ENCODE peak calls at places on chromosomes 5 and 9, in ten cellular contexts. One of them, this sample, is unnamed.

GRCh38 chr9:92887880-92888338 is 10.1 kb upstream of the ZNF484 start:
- DNase-seq in activated B cell treated with CpG ODN at 0.5 μM for 24 hours: no peak
- DNase-seq in left colon: no peak
- DNase-seq in brain microvascular endothelial cell: no peak
- DNase-seq in KBM-7: peak
- DNase-seq in activated CD8-positive, alpha-beta memory T cell treated with anti-CD3 and anti-CD28 coated beads, Interleukin-2, amount 10 ng/mL, durations not matched to agents 7 days and 5 days: peak
- DNase-seq in ACHN: no peak
- DNase-seq in MCF 10A: no peak
- DNase-seq in neural crest cell: no peak
- DNase-seq in substantia nigra: no peak
- DNase-seq in this sample: no peak

GRCh38 chr9:131405429-131405828 is 11.5 kb downstream of the PRRC2B start:
- DNase-seq in activated B cell treated with CpG ODN at 0.5 μM for 24 hours: no peak
- DNase-seq in left colon: no peak
- DNase-seq in brain microvascular endothelial cell: peak
- DNase-seq in KBM-7: no peak
- DNase-seq in activated CD8-positive, alpha-beta memory T cell treated with anti-CD3 and anti-CD28 coated beads, Interleukin-2, amount 10 ng/mL, durations not matched to agents 7 days and 5 days: no peak
- DNase-seq in ACHN: no peak
- DNase-seq in MCF 10A: no peak
- DNase-seq in neural crest cell: no peak
- DNase-seq in substantia nigra: no peak
- DNase-seq in this sample: no peak

GRCh38 chr9:133322701-133323100 is 13.3 kb downstream of the SURF6 start:
- DNase-seq in activated B cell treated with CpG ODN at 0.5 μM for 24 hours: no peak
- DNase-seq in left colon: no peak
- DNase-seq in brain microvascular endothelial cell: no peak
- DNase-seq in KBM-7: no peak
- DNase-seq in activated CD8-positive, alpha-beta memory T cell treated with anti-CD3 and anti-CD28 coated beads, Interleukin-2, amount 10 ng/mL, durations not matched to agents 7 days and 5 days: no peak
- DNase-seq in ACHN: no peak
- DNase-seq in MCF 10A: no peak
- DNase-seq in neural crest cell: no peak
- DNase-seq in substantia nigra: no peak
- DNase-seq in this sample: no peak

GRCh38 chr9:81871695-81872094 is 56.5 kb upstream of the SPATA31D4 start:
- DNase-seq in activated B cell treated with CpG ODN at 0.5 μM for 24 hours: no peak
- DNase-seq in left colon: no peak
- DNase-seq in brain microvascular endothelial cell: peak
- DNase-seq in KBM-7: no peak
- DNase-seq in activated CD8-positive, alpha-beta memory T cell treated with anti-CD3 and anti-CD28 coated beads, Interleukin-2, amount 10 ng/mL, durations not matched to agents 7 days and 5 days: no peak
- DNase-seq in ACHN: peak
- DNase-seq in MCF 10A: peak
- DNase-seq in neural crest cell: no peak
- DNase-seq in substantia nigra: no peak
- DNase-seq in this sample: peak

GRCh38 chr5:39195198-39195826 is 24.1 kb downstream of the FYB1 start:
- DNase-seq in activated B cell treated with CpG ODN at 0.5 μM for 24 hours: no peak
- DNase-seq in left colon: no peak
- DNase-seq in brain microvascular endothelial cell: no peak
- DNase-seq in KBM-7: no peak
- DNase-seq in activated CD8-positive, alpha-beta memory T cell treated with anti-CD3 and anti-CD28 coated beads, Interleukin-2, amount 10 ng/mL, durations not matched to agents 7 days and 5 days: no peak
- DNase-seq in ACHN: no peak
- DNase-seq in MCF 10A: no peak
- DNase-seq in neural crest cell: no peak
- DNase-seq in substantia nigra: no peak
- DNase-seq in this sample: no peak

GRCh38 chr9:98570055-98570454 is 138.7 kb downstream of the GABBR2 start:
- DNase-seq in activated B cell treated with CpG ODN at 0.5 μM for 24 hours: no peak
- DNase-seq in left colon: no peak
- DNase-seq in brain microvascular endothelial cell: no peak
- DNase-seq in KBM-7: no peak
- DNase-seq in activated CD8-positive, alpha-beta memory T cell treated with anti-CD3 and anti-CD28 coated beads, Interleukin-2, amount 10 ng/mL, durations not matched to agents 7 days and 5 days: peak
- DNase-seq in ACHN: no peak
- DNase-seq in MCF 10A: no peak
- DNase-seq in neural crest cell: no peak
- DNase-seq in substantia nigra: no peak
- DNase-seq in this sample: no peak

GRCh38 chr5:107542428-107542827 is 128.3 kb downstream of the EFNA5 start:
- DNase-seq in activated B cell treated with CpG ODN at 0.5 μM for 24 hours: no peak
- DNase-seq in left colon: peak
- DNase-seq in brain microvascular endothelial cell: peak
- DNase-seq in KBM-7: no peak
- DNase-seq in activated CD8-positive, alpha-beta memory T cell treated with anti-CD3 and anti-CD28 coated beads, Interleukin-2, amount 10 ng/mL, durations not matched to agents 7 days and 5 days: no peak
- DNase-seq in ACHN: peak
- DNase-seq in MCF 10A: peak
- DNase-seq in neural crest cell: no peak
- DNase-seq in substantia nigra: no peak
- DNase-seq in this sample: peak

GRCh38 chr9:35923927-35924763 is 14.9 kb downstream of the SPAAR start:
- DNase-seq in activated B cell treated with CpG ODN at 0.5 μM for 24 hours: no peak
- DNase-seq in left colon: peak
- DNase-seq in brain microvascular endothelial cell: peak
- DNase-seq in KBM-7: peak
- DNase-seq in activated CD8-positive, alpha-beta memory T cell treated with anti-CD3 and anti-CD28 coated beads, Interleukin-2, amount 10 ng/mL, durations not matched to agents 7 days and 5 days: no peak
- DNase-seq in ACHN: peak
- DNase-seq in MCF 10A: peak
- DNase-seq in neural crest cell: no peak
- DNase-seq in substantia nigra: no peak
- DNase-seq in this sample: no peak

GRCh38 chr5:177430972-177431316 is 4.5 kb downstream of the GRK6 start:
- DNase-seq in activated B cell treated with CpG ODN at 0.5 μM for 24 hours: peak
- DNase-seq in left colon: no peak
- DNase-seq in brain microvascular endothelial cell: no peak
- DNase-seq in KBM-7: no peak
- DNase-seq in activated CD8-positive, alpha-beta memory T cell treated with anti-CD3 and anti-CD28 coated beads, Interleukin-2, amount 10 ng/mL, durations not matched to agents 7 days and 5 days: no peak
- DNase-seq in ACHN: no peak
- DNase-seq in MCF 10A: no peak
- DNase-seq in neural crest cell: no peak
- DNase-seq in substantia nigra: no peak
- DNase-seq in this sample: no peak

GRCh38 chr5:96327728-96328127 is 105.3 kb downstream of the PCSK1 start:
- DNase-seq in activated B cell treated with CpG ODN at 0.5 μM for 24 hours: no peak
- DNase-seq in left colon: no peak
- DNase-seq in brain microvascular endothelial cell: no peak
- DNase-seq in KBM-7: no peak
- DNase-seq in activated CD8-positive, alpha-beta memory T cell treated with anti-CD3 and anti-CD28 coated beads, Interleukin-2, amount 10 ng/mL, durations not matched to agents 7 days and 5 days: no peak
- DNase-seq in ACHN: no peak
- DNase-seq in MCF 10A: no peak
- DNase-seq in neural crest cell: no peak
- DNase-seq in substantia nigra: no peak
- DNase-seq in this sample: no peak

GRCh38 chr9:80496901-80497565 is 925.3 kb downstream of the TLE4 start:
- DNase-seq in activated B cell treated with CpG ODN at 0.5 μM for 24 hours: no peak
- DNase-seq in left colon: no peak
- DNase-seq in brain microvascular endothelial cell: no peak
- DNase-seq in KBM-7: no peak
- DNase-seq in activated CD8-positive, alpha-beta memory T cell treated with anti-CD3 and anti-CD28 coated beads, Interleukin-2, amount 10 ng/mL, durations not matched to agents 7 days and 5 days: no peak
- DNase-seq in ACHN: no peak
- DNase-seq in MCF 10A: no peak
- DNase-seq in neural crest cell: no peak
- DNase-seq in substantia nigra: no peak
- DNase-seq in this sample: no peak

GRCh38 chr9:3893519-3893918 is 367.7 kb upstream of the RFX3 start:
- DNase-seq in activated B cell treated with CpG ODN at 0.5 μM for 24 hours: no peak
- DNase-seq in left colon: no peak
- DNase-seq in brain microvascular endothelial cell: no peak
- DNase-seq in KBM-7: no peak
- DNase-seq in activated CD8-positive, alpha-beta memory T cell treated with anti-CD3 and anti-CD28 coated beads, Interleukin-2, amount 10 ng/mL, durations not matched to agents 7 days and 5 days: no peak
- DNase-seq in ACHN: no peak
- DNase-seq in MCF 10A: no peak
- DNase-seq in neural crest cell: no peak
- DNase-seq in substantia nigra: no peak
- DNase-seq in this sample: no peak

GRCh38 chr9:120818595-120818994 is 24.1 kb downstream of the PSMD5 start:
- DNase-seq in activated B cell treated with CpG ODN at 0.5 μM for 24 hours: no peak
- DNase-seq in left colon: no peak
- DNase-seq in brain microvascular endothelial cell: no peak
- DNase-seq in KBM-7: no peak
- DNase-seq in activated CD8-positive, alpha-beta memory T cell treated with anti-CD3 and anti-CD28 coated beads, Interleukin-2, amount 10 ng/mL, durations not matched to agents 7 days and 5 days: no peak
- DNase-seq in ACHN: no peak
- DNase-seq in MCF 10A: no peak
- DNase-seq in neural crest cell: no peak
- DNase-seq in substantia nigra: no peak
- DNase-seq in this sample: no peak

GRCh38 chr5:155116456-155117251 is 103.1 kb downstream of the KIF4B start:
- DNase-seq in activated B cell treated with CpG ODN at 0.5 μM for 24 hours: no peak
- DNase-seq in left colon: no peak
- DNase-seq in brain microvascular endothelial cell: no peak
- DNase-seq in KBM-7: no peak
- DNase-seq in activated CD8-positive, alpha-beta memory T cell treated with anti-CD3 and anti-CD28 coated beads, Interleukin-2, amount 10 ng/mL, durations not matched to agents 7 days and 5 days: no peak
- DNase-seq in ACHN: no peak
- DNase-seq in MCF 10A: no peak
- DNase-seq in neural crest cell: no peak
- DNase-seq in substantia nigra: no peak
- DNase-seq in this sample: no peak

GRCh38 chr5:139638090-139638735 is 9.9 kb upstream of the CXXC5 start:
- DNase-seq in activated B cell treated with CpG ODN at 0.5 μM for 24 hours: peak
- DNase-seq in left colon: peak
- DNase-seq in brain microvascular endothelial cell: no peak
- DNase-seq in KBM-7: peak
- DNase-seq in activated CD8-positive, alpha-beta memory T cell treated with anti-CD3 and anti-CD28 coated beads, Interleukin-2, amount 10 ng/mL, durations not matched to agents 7 days and 5 days: no peak
- DNase-seq in ACHN: peak
- DNase-seq in MCF 10A: peak
- DNase-seq in neural crest cell: no peak
- DNase-seq in substantia nigra: peak
- DNase-seq in this sample: no peak

GRCh38 chr5:114363837-114364236 is 2.0 kb downstream of the KCNN2 start:
- DNase-seq in activated B cell treated with CpG ODN at 0.5 μM for 24 hours: no peak
- DNase-seq in left colon: no peak
- DNase-seq in brain microvascular endothelial cell: no peak
- DNase-seq in KBM-7: no peak
- DNase-seq in activated CD8-positive, alpha-beta memory T cell treated with anti-CD3 and anti-CD28 coated beads, Interleukin-2, amount 10 ng/mL, durations not matched to agents 7 days and 5 days: no peak
- DNase-seq in ACHN: no peak
- DNase-seq in MCF 10A: no peak
- DNase-seq in neural crest cell: no peak
- DNase-seq in substantia nigra: no peak
- DNase-seq in this sample: no peak

GRCh38 chr5:152595327-152595890 is 190.3 kb upstream of the NMUR2 start:
- DNase-seq in activated B cell treated with CpG ODN at 0.5 μM for 24 hours: no peak
- DNase-seq in left colon: no peak
- DNase-seq in brain microvascular endothelial cell: no peak
- DNase-seq in KBM-7: no peak
- DNase-seq in activated CD8-positive, alpha-beta memory T cell treated with anti-CD3 and anti-CD28 coated beads, Interleukin-2, amount 10 ng/mL, durations not matched to agents 7 days and 5 days: no peak
- DNase-seq in ACHN: no peak
- DNase-seq in MCF 10A: no peak
- DNase-seq in neural crest cell: no peak
- DNase-seq in substantia nigra: no peak
- DNase-seq in this sample: no peak

GRCh38 chr9:4066120-4066519 is 233.7 kb downstream of the GLIS3 start:
- DNase-seq in activated B cell treated with CpG ODN at 0.5 μM for 24 hours: no peak
- DNase-seq in left colon: no peak
- DNase-seq in brain microvascular endothelial cell: no peak
- DNase-seq in KBM-7: no peak
- DNase-seq in activated CD8-positive, alpha-beta memory T cell treated with anti-CD3 and anti-CD28 coated beads, Interleukin-2, amount 10 ng/mL, durations not matched to agents 7 days and 5 days: no peak
- DNase-seq in ACHN: no peak
- DNase-seq in MCF 10A: no peak
- DNase-seq in neural crest cell: no peak
- DNase-seq in substantia nigra: no peak
- DNase-seq in this sample: no peak

GRCh38 chr5:14720236-14720923 is 55.9 kb downstream of the OTULIN start:
- DNase-seq in activated B cell treated with CpG ODN at 0.5 μM for 24 hours: no peak
- DNase-seq in left colon: no peak
- DNase-seq in brain microvascular endothelial cell: peak
- DNase-seq in KBM-7: no peak
- DNase-seq in activated CD8-positive, alpha-beta memory T cell treated with anti-CD3 and anti-CD28 coated beads, Interleukin-2, amount 10 ng/mL, durations not matched to agents 7 days and 5 days: no peak
- DNase-seq in ACHN: no peak
- DNase-seq in MCF 10A: no peak
- DNase-seq in neural crest cell: no peak
- DNase-seq in substantia nigra: no peak
- DNase-seq in this sample: peak

GRCh38 chr5:170448221-170448620 is 55.6 kb upstream of the KCNIP1 start:
- DNase-seq in activated B cell treated with CpG ODN at 0.5 μM for 24 hours: no peak
- DNase-seq in left colon: no peak
- DNase-seq in brain microvascular endothelial cell: no peak
- DNase-seq in KBM-7: no peak
- DNase-seq in activated CD8-positive, alpha-beta memory T cell treated with anti-CD3 and anti-CD28 coated beads, Interleukin-2, amount 10 ng/mL, durations not matched to agents 7 days and 5 days: peak
- DNase-seq in ACHN: no peak
- DNase-seq in MCF 10A: no peak
- DNase-seq in neural crest cell: no peak
- DNase-seq in substantia nigra: no peak
- DNase-seq in this sample: no peak

GRCh38 chr5:16757989-16758501 is 141.2 kb upstream of the RETREG1 start:
- DNase-seq in activated B cell treated with CpG ODN at 0.5 μM for 24 hours: no peak
- DNase-seq in left colon: no peak
- DNase-seq in brain microvascular endothelial cell: no peak
- DNase-seq in KBM-7: no peak
- DNase-seq in activated CD8-positive, alpha-beta memory T cell treated with anti-CD3 and anti-CD28 coated beads, Interleukin-2, amount 10 ng/mL, durations not matched to agents 7 days and 5 days: no peak
- DNase-seq in ACHN: no peak
- DNase-seq in MCF 10A: no peak
- DNase-seq in neural crest cell: no peak
- DNase-seq in substantia nigra: no peak
- DNase-seq in this sample: no peak

GRCh38 chr5:114657342-114658130 is 295.7 kb downstream of the KCNN2 start:
- DNase-seq in activated B cell treated with CpG ODN at 0.5 μM for 24 hours: no peak
- DNase-seq in left colon: no peak
- DNase-seq in brain microvascular endothelial cell: no peak
- DNase-seq in KBM-7: no peak
- DNase-seq in activated CD8-positive, alpha-beta memory T cell treated with anti-CD3 and anti-CD28 coated beads, Interleukin-2, amount 10 ng/mL, durations not matched to agents 7 days and 5 days: no peak
- DNase-seq in ACHN: no peak
- DNase-seq in MCF 10A: no peak
- DNase-seq in neural crest cell: no peak
- DNase-seq in substantia nigra: no peak
- DNase-seq in this sample: no peak

GRCh38 chr5:14265574-14265973 is 122.4 kb downstream of the TRIO start:
- DNase-seq in activated B cell treated with CpG ODN at 0.5 μM for 24 hours: no peak
- DNase-seq in left colon: no peak
- DNase-seq in brain microvascular endothelial cell: peak
- DNase-seq in KBM-7: no peak
- DNase-seq in activated CD8-positive, alpha-beta memory T cell treated with anti-CD3 and anti-CD28 coated beads, Interleukin-2, amount 10 ng/mL, durations not matched to agents 7 days and 5 days: no peak
- DNase-seq in ACHN: peak
- DNase-seq in MCF 10A: peak
- DNase-seq in neural crest cell: no peak
- DNase-seq in substantia nigra: no peak
- DNase-seq in this sample: peak

GRCh38 chr9:112247090-112247489 is 72.0 kb upstream of the SUSD1 start:
- DNase-seq in activated B cell treated with CpG ODN at 0.5 μM for 24 hours: no peak
- DNase-seq in left colon: no peak
- DNase-seq in brain microvascular endothelial cell: no peak
- DNase-seq in KBM-7: no peak
- DNase-seq in activated CD8-positive, alpha-beta memory T cell treated with anti-CD3 and anti-CD28 coated beads, Interleukin-2, amount 10 ng/mL, durations not matched to agents 7 days and 5 days: no peak
- DNase-seq in ACHN: no peak
- DNase-seq in MCF 10A: no peak
- DNase-seq in neural crest cell: no peak
- DNase-seq in substantia nigra: no peak
- DNase-seq in this sample: no peak